ENCODE peak calls at places on chromosome 5, in ten cellular contexts. K is HepG2, L is breast epithelium, B is K562, O is GM12878, T is adrenal gland, F is endothelial cell of umbilical vein, S is uterus, H is Peyer's patch, J is esophagus muscularis mucosa. C is an unnamed sample.

GRCh38 chr5:106076655-106077054 is 1594.1 kb downstream of the EFNA5 start:
- DNase-seq in T (no peak), B (no peak), F (no peak), H (no peak), S (no peak), J (no peak), O (no peak), K (no peak), L (no peak), C (no peak)

GRCh38 chr5:116883875-116884274 is 309.3 kb upstream of the SEMA6A start:
- DNase-seq in B (no peak), H (no peak), O (peak; percentile 39), F (no peak), J (no peak), K (no peak), S (no peak), L (no peak), T (no peak), C (no peak)

GRCh38 chr5:173944512-173944911 is 44.5 kb upstream of the C5orf47 start:
- DNase-seq in S (no peak), O (no peak), K (no peak), T (no peak), L (no peak), H (no peak), F (no peak), J (no peak), B (no peak), C (no peak)

GRCh38 chr5:157870837-157871834 is 12.2 kb upstream of the CLINT1 start:
- DNase-seq in L (no peak), K (peak; percentile 20), B (peak; percentile 6), S (no peak), T (no peak), O (no peak), F (peak; percentile 73), H (no peak), J (no peak), C (no peak)

GRCh38 chr5:10227396-10227795 is 22.3 kb downstream of the ATPSCKMT start:
- DNase-seq in T (no peak), B (no peak), S (no peak), H (no peak), O (no peak), L (no peak), F (no peak), K (no peak), J (no peak), C (no peak)

GRCh38 chr5:18305288-18305899 is 671.1 kb downstream of the TAF11L14 start:
- DNase-seq in J (no peak), L (no peak), K (peak; percentile 13), S (no peak), B (peak; percentile 11), T (no peak), O (no peak), F (peak; percentile 49), H (no peak), C (no peak)

GRCh38 chr5:74272019-74272775 is 368.3 kb downstream of the ENC1 start:
- DNase-seq in F (no peak), O (no peak), K (peak; percentile 53), T (no peak), J (peak; percentile 60), B (no peak), H (no peak), L (no peak), S (no peak), C (no peak)

GRCh38 chr5:124866355-124867063 is 120.1 kb upstream of the ZNF608 start:
- DNase-seq in O (no peak), S (peak; percentile 66), K (no peak), J (no peak), T (no peak), F (no peak), B (no peak), H (no peak), L (no peak), C (no peak)

GRCh38 chr5:149614034-149614907 is 33.0 kb downstream of the ARHGEF37 start:
- DNase-seq in L (no peak), O (no peak), K (no peak), F (no peak), B (no peak), T (no peak), J (no peak), S (no peak), H (no peak), C (no peak)

GRCh38 chr5:149617760-149618306 is 36.5 kb downstream of the ARHGEF37 start:
- DNase-seq in L (no peak), H (no peak), B (no peak), J (no peak), K (no peak), F (no peak), S (no peak), T (no peak), O (peak; percentile 61), C (no peak)

GRCh38 chr5:149615976-149616375 is 34.7 kb downstream of the ARHGEF37 start:
- DNase-seq in K (no peak), F (no peak), T (no peak), H (no peak), J (no peak), O (no peak), S (no peak), B (no peak), L (no peak), C (no peak)

GRCh38 chr5:149618581-149619248 is 37.4 kb downstream of the ARHGEF37 start:
- DNase-seq in B (peak; percentile 80), F (peak; percentile 70), O (peak; percentile 62), J (no peak), T (peak; percentile 52), H (no peak), S (no peak), K (peak; percentile 53), L (no peak), C (no peak)

GRCh38 chr5:149616727-149617284 is 35.5 kb downstream of the ARHGEF37 start:
- DNase-seq in K (no peak), T (no peak), S (no peak), O (peak; percentile 68), J (no peak), F (no peak), H (no peak), B (no peak), L (no peak), C (no peak)
- H3K27ac ChIP-seq in K (no peak overlapping the region), T (no peak overlapping the region), S (no peak overlapping the region), O (peak overlapping the region; percentile 59), J (no peak overlapping the region), F (no peak overlapping the region), H (no peak overlapping the region), B (no peak overlapping the region), L (no peak overlapping the region), C (peak overlapping the region; percentile 14)

DNA sequence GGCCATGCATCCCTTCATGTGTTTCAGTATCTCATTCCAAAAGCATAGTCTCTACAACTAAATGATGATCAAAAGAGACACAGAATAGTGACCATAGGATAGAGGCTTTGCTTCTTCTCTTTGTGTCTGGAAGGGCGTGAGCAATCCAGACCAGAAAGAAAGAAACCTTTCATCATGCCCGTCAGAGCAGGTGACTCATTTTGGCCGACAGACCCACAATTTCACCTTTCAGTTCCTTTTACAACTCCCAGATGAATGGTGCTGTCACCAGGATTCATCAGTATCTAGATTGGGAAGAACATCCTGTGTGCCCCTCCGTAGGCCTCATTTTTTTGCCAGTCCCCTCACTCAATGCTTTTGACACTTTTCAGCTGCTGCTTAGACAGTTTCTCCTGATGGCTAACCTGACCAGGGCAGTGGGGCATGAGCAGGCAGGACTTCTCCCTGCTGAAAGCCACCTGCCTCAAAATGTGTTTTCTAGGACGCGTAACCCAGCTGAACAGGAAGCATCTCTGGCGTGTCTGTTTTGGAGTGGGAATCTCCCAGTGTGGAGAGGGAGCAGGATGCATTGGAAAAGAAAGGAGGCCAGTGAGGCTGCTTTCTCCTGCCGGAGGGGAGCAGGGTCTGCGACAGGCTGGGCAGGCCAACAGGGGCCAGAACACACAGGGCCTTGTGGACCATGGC is 21.2 kb downstream of the ABLIM3 start:
- DNase-seq in O (peak; percentile 11), H (no peak), B (no peak), K (peak; percentile 75), F (no peak), S (no peak), L (no peak), J (no peak), T (no peak), C (no peak)
- TF ChIP-seq POLR2A in O (no peak), H (no peak), B (no peak), K (no peak), F (no peak), S (no peak), L (no peak), J (no peak), T (no peak), C (no peak)

GRCh38 chr5:68279960-68280359 is 64.4 kb downstream of the PIK3R1 start:
- DNase-seq in K (no peak), L (no peak), B (peak; percentile 73), S (no peak), F (no peak), T (no peak), H (no peak), J (no peak), O (no peak), C (no peak)

GRCh38 chr5:68286612-68286912 is 71.0 kb downstream of the PIK3R1 start:
- DNase-seq in S (no peak), F (no peak), O (no peak), K (no peak), T (no peak), L (no peak), J (no peak), H (no peak), B (no peak), C (no peak)

GRCh38 chr5:68285075-68285827 is 69.7 kb downstream of the PIK3R1 start:
- DNase-seq in B (no peak), L (no peak), F (no peak), S (no peak), T (no peak), J (no peak), H (no peak), K (peak; percentile 82), O (no peak), C (no peak)

GRCh38 chr5:68285857-68286611 is 70.5 kb downstream of the PIK3R1 start:
- DNase-seq in H (no peak), O (no peak), B (peak; percentile 75), L (no peak), J (no peak), S (no peak), F (peak; percentile 69), K (peak; percentile 40), T (no peak), C (no peak)

DNA sequence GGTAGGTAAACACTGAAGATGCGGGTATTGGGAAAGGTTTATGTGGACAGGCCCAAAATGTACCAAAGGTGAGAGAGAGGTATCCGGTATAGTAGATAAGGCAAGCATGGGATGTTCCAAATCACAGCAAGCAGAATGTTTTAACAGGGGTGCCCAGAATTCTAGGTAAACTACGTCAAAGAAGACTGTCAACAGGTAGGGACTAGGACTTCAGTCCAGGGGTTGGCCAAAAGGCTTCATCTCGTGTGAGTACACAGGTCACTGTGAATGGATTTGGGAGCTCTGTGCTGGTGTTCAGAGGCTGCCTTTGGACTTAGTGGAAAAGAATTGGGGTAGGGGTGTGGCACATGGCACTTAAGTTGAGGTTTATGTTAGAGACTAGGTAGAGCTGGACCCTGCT is 66.4 kb downstream of the PIK3R1 start:
- DNase-seq in T (no peak), B (no peak), J (no peak), F (no peak), S (no peak), H (no peak), O (no peak), K (no peak), L (no peak), C (no peak)
- H3K36me3 ChIP-seq in T (peaks cover 56% of the 10 kb centered on the region), B (peaks cover 5% of the 10 kb centered on the region), J (peaks cover 71% of the 10 kb centered on the region), F (peaks cover 18% of the 10 kb centered on the region), S (no peaks in the 10 kb centered on the region), H (no peaks in the 10 kb centered on the region), O (peaks cover 12% of the 10 kb centered on the region), K (peaks cover 60% of the 10 kb centered on the region), L (no peaks in the 10 kb centered on the region), C (peaks cover 80% of the 10 kb centered on the region)

DNA sequence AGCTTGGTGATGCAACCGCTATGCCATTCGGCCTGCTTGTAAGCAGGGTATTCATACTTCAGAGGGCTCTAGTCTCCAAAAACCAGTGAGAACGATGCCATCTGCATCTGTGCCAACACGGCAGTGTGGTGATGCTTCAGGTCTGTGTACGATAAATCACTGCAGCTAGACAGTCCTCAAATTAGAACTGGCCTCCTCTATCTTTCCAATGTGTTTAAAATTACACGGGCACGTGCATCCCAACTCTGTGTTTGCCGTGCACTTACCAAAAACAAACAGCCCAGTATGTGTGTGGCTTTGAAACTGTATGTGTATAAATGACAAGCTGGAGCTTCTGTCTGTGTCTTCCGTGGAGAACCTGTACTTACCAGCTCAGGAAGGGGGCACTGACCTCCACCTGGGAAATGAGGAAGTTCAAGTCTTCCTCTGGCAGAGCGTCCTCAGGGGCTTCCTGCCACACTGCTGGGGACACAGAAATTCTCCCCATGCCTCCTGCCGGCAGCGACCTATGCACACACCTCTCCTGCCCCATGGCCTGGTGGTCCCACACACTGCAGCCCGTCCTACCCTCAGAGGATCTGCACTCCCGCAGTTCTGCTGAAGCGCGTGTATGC is 12.3 kb downstream of the MED10 start:
- DNase-seq in F (no peak), T (no peak), K (no peak), H (no peak), O (no peak), S (no peak), B (no peak), L (no peak), J (no peak), C (no peak)
- H3K27ac ChIP-seq in F (peak overlapping the region; percentile 16), T (no peak overlapping the region), K (no peak overlapping the region), H (no peak overlapping the region), O (no peak overlapping the region), S (no peak overlapping the region), B (no peak overlapping the region), L (no peak overlapping the region), J (no peak overlapping the region), C (no peak overlapping the region)